ENCODE peak calls at places on chromosomes 12 and 14, in ten cellular contexts. R, S, J, P, T, G, L, U, I and D are unnamed samples.

GRCh38 chr12:22275847-22276246 is 58.7 kb downstream of the ST8SIA1 start:
- DNase-seq in J (no peak), L (peak; percentile 13), T (peak; percentile 100), P (no peak), G (no peak), I (peak; percentile 25), U (no peak), R (peak; percentile 99), S (no peak), D (peak; percentile 96)

GRCh38 chr12:7206691-7207090 is 17.2 kb downstream of the PEX5 start:
- DNase-seq in L (no peak), S (no peak), P (no peak), J (no peak), U (no peak), I (no peak), G (no peak), T (no peak), R (no peak), D (no peak)

GRCh38 chr14:38042356-38042755 is 165.3 kb upstream of the SSTR1 start:
- DNase-seq in J (no peak), U (no peak), T (peak; percentile 4), G (no peak), P (no peak), I (no peak), S (no peak), L (peak; percentile 21), R (peak; percentile 59), D (peak; percentile 77)

GRCh38 chr14:56216631-56217379 is 98.6 kb downstream of the PELI2 start:
- DNase-seq in G (no peak), S (no peak), P (no peak), R (peak; percentile 44), J (no peak), L (no peak), T (peak; percentile 30), I (no peak), U (no peak), D (no peak)

GRCh38 chr12:24617471-24617870 is 331.4 kb downstream of the BCAT1 start:
- DNase-seq in S (no peak), R (peak; percentile 74), I (no peak), P (no peak), U (no peak), J (no peak), G (no peak), T (peak; percentile 29), L (no peak), D (no peak)

GRCh38 chr12:13790317-13790716 is 191.1 kb downstream of the GRIN2B start:
- DNase-seq in I (no peak), L (no peak), S (no peak), T (no peak), G (no peak), U (no peak), P (no peak), R (no peak), J (no peak), D (no peak)

GRCh38 chr12:122593910-122594309 is 66.9 kb downstream of the KNTC1 start:
- DNase-seq in S (no peak), R (no peak), P (no peak), U (no peak), I (no peak), J (no peak), L (no peak), G (no peak), T (no peak), D (no peak)

GRCh38 chr12:3704512-3705348 is 48.2 kb downstream of the CRACR2A start:
- DNase-seq in J (no peak), U (no peak), T (peak; percentile 70), S (peak; percentile 35), P (no peak), R (no peak), L (no peak), G (no peak), I (no peak), D (no peak)

GRCh38 chr12:63911336-63911735 is 66.8 kb downstream of the SRGAP1 start:
- DNase-seq in I (no peak), R (peak; percentile 51), J (no peak), S (no peak), T (no peak), L (no peak), G (no peak), U (no peak), P (no peak), D (no peak)
- TF ChIP-seq CTCF in I (no peak), R (no peak), J (no peak), S (no peak), T (no peak), L (no peak), G (no peak), U (no peak), P (no peak), D (no peak)

DNA sequence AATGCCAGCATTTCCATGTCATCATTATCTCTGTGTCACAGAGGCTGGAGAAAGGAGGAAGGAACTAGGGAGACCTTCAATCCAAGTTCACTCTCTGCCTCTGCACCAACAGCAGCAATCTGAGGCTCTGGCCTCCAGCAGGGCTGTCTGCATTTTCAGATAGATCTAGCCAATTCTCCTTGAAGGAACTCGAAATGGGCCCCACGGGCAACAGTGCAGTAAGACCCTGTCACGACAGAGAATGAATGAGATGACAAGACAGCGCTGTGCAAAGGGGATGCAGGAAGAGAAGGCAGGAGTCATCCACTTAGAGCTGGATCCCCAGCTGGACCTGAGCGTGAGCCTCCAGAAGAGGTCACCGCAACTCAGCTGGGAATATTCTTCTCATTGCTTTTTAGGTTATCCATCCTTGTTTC is 183.7 kb upstream of the GZMB start:
- DNase-seq in I (no peak), T (peak; percentile 62), G (no peak), R (no peak), L (peak; percentile 15), S (no peak), U (no peak), P (no peak), J (peak; percentile 19), D (no peak)
- TF ChIP-seq CTCF in I (no peak), T (peak; percentile 70), G (peak; percentile 13), R (peak; percentile 52), L (peak; percentile 35), S (peak; percentile 12), U (no peak), P (no peak), J (no peak), D (peak; percentile 72)

GRCh38 chr12:38785376-38785775 is 120.0 kb downstream of the CPNE8 start:
- DNase-seq in S (no peak), J (no peak), G (no peak), L (no peak), I (no peak), R (no peak), U (no peak), P (no peak), T (no peak), D (no peak)

GRCh38 chr12:38782393-38782792 is 123.0 kb downstream of the CPNE8 start:
- DNase-seq in U (no peak), T (no peak), J (no peak), I (no peak), G (no peak), P (no peak), L (no peak), S (no peak), R (no peak), D (no peak)

DNA sequence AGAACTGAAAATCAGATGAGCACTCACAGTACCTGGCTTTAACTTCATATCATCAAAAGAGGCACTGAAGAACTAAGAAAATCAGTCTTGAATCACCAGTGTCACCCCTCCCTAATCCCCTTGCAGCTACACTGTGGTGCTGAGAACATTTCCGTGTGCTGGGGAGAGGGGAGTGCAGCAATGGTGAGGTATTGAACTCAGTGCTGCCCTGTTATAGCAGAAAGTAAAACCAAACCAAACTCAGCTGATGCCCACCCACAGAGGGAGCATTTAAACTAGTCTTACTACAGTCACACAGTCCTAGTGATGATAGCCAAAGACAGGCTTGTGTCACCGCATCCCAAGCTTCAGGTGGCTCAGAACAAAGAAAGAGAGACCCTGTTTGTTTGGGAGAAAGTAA is 122.1 kb downstream of the CPNE8 start:
- DNase-seq in P (no peak), T (no peak), R (no peak), S (no peak), J (no peak), I (no peak), G (no peak), U (no peak), L (no peak), D (no peak)
- TF ChIP-seq CTCF in P (no peak), T (no peak), R (no peak), S (peak; percentile 4), J (no peak), I (no peak), G (no peak), U (no peak), L (no peak), D (no peak)

GRCh38 chr14:78758333-78758732 is 588.2 kb downstream of the NRXN3 start:
- DNase-seq in T (peak; percentile 31), R (peak; percentile 34), U (no peak), G (no peak), S (peak; percentile 25), L (peak; percentile 39), P (no peak), J (peak; percentile 16), I (no peak), D (peak; percentile 7)
- TF ChIP-seq CTCF in T (peak; percentile 59), R (peak; percentile 64), U (no peak), G (peak; percentile 63), S (peak; percentile 28), L (peak; percentile 49), P (no peak), J (peak; percentile 75), I (peak; percentile 18), D (peak; percentile 69)

GRCh38 chr12:27463826-27464554 is 17.5 kb downstream of the SMCO2 start:
- DNase-seq in P (no peak), U (no peak), L (no peak), G (no peak), R (peak; percentile 41), T (peak; percentile 87), I (no peak), S (no peak), J (no peak), D (no peak)
- TF ChIP-seq CTCF in P (no peak), U (no peak), L (no peak), G (no peak), R (no peak), T (no peak), I (no peak), S (no peak), J (no peak), D (no peak)

GRCh38 chr14:93207468-93208308 is 632 bp downstream of the UBR7 start:
- DNase-seq in T (peak; percentile 51), I (no peak), G (peak; percentile 49), S (peak; percentile 69), J (peak; percentile 62), L (peak; percentile 73), P (no peak), R (peak; percentile 65), U (no peak), D (peak; percentile 40)
- TF ChIP-seq CTCF in T (peak; percentile 36), I (no peak), G (peak; percentile 49), S (peak; percentile 64), J (no peak), L (peak; percentile 59), P (peak; percentile 17), R (peak; percentile 27), U (no peak), D (peak; percentile 60)

DNA sequence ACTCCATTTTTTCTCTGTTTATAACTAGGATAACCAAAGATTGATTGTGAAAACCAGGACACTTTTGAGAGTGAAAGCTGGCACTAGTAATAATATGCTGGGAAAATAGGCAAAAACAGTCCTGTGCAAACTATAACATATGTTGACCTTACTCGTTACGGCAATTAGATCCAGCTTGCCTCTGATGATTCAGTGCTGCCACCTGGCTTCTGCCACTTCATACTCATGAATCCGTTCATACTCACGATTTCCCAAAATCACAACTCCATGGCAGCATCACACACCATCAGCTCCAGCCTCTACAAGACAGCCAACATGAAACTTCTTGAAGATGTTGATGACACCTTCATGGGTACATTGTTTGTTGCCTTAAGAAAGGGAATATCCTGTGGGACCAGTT is 49.1 kb upstream of the CAND1 start:
- DNase-seq in S (no peak), G (no peak), R (peak; percentile 3), T (no peak), J (no peak), L (peak; percentile 8), P (no peak), I (no peak), U (no peak), D (no peak)
- TF ChIP-seq CTCF in S (no peak), G (no peak), R (no peak), T (no peak), J (no peak), L (peak; percentile 47), P (no peak), I (peak; percentile 42), U (no peak), D (no peak)